ENCODE peak calls at places on chromosomes 12 and 14, in ten cellular contexts. E is stimulated activated CD4-positive, alpha-beta T cell treated with anti-CD3 and anti-CD28 coated beads, Interleukin-12 subunit alpha, Interleukin-12 subunit beta, amount 100 ng/mL, for 24 hours; C is esophagus squamous epithelium; Q is stimulated activated CD8-positive, alpha-beta memory T cell treated with anti-CD3 and anti-CD28 coated beads, Interleukin-15, amount 100 ng/mL, for 4 hours; J is COLO829; X is activated CD4-positive, CD25-positive, alpha-beta regulatory T cell; L is RPMI7951; B is activated T-helper 9 cell treated with anti-CD3 and anti-CD28 coated beads, Interleukin-2, amount 50 U/mL, for 16 hours; S is NCI-H1105; R is GM23248. F is an unnamed sample.

GRCh38 chr12:12562016-12562483 is 613 bp downstream of the DUSP16 start:
- DNase-seq in E (no peak), C (no peak), Q (peak; percentile 5), J (no peak), X (peak; percentile 33), L (peak; percentile 19), B (peak; percentile 16), S (peak; percentile 41), R (peak; percentile 69), F (no peak)

GRCh38 chr12:94812345-94812744 is 162.0 kb upstream of the TMCC3 start:
- DNase-seq in E (no peak), C (no peak), Q (no peak), J (no peak), X (no peak), L (no peak), B (no peak), S (no peak), R (no peak), F (no peak)

GRCh38 chr12:85759217-85759616 is 77.0 kb downstream of the RASSF9 start:
- DNase-seq in E (no peak), C (no peak), Q (no peak), J (no peak), X (no peak), L (no peak), B (no peak), S (no peak), R (no peak), F (no peak)

GRCh38 chr12:124567035-124567672 is at the start of gene NCOR2:
- DNase-seq in E (peak; percentile 43), C (no peak), Q (peak; percentile 49), J (no peak), X (peak; percentile 38), L (no peak), B (no peak), S (peak; percentile 17), R (peak; percentile 62), F (peak; percentile 76)

GRCh38 chr14:36524220-36524837 is 4.3 kb upstream of the NKX2-1 start:
- DNase-seq in E (no peak), C (no peak), Q (no peak), J (no peak), X (no peak), L (no peak), B (no peak), S (no peak), R (no peak), F (no peak)

GRCh38 chr12:15253990-15254389 is 32.8 kb upstream of the RERG start:
- DNase-seq in E (no peak), C (no peak), Q (no peak), J (no peak), X (no peak), L (no peak), B (no peak), S (no peak), R (no peak), F (no peak)

GRCh38 chr12:85779768-85780167 is 56.4 kb downstream of the RASSF9 start:
- DNase-seq in E (no peak), C (no peak), Q (no peak), J (no peak), X (no peak), L (no peak), B (no peak), S (peak; percentile 36), R (no peak), F (peak; percentile 55)

GRCh38 chr12:121334513-121335343 is 17.5 kb downstream of the ANAPC5 start:
- DNase-seq in E (no peak), C (no peak), Q (no peak), J (peak; percentile 74), X (no peak), L (peak; percentile 68), B (no peak), S (peak; percentile 50), R (peak; percentile 85), F (peak; percentile 70)

GRCh38 chr12:47110706-47111391 is 31.1 kb upstream of the AMIGO2 start:
- DNase-seq in E (no peak), C (no peak), Q (no peak), J (no peak), X (no peak), L (no peak), B (no peak), S (no peak), R (no peak), F (no peak)

GRCh38 chr14:95664046-95664445 is 22.2 kb upstream of the TCL1B start:
- DNase-seq in E (no peak), C (no peak), Q (no peak), J (no peak), X (no peak), L (no peak), B (no peak), S (no peak), R (no peak), F (no peak)

GRCh38 chr14:38481939-38482678 is 226.2 kb upstream of the CLEC14A start:
- DNase-seq in E (no peak), C (no peak), Q (no peak), J (no peak), X (no peak), L (no peak), B (no peak), S (no peak), R (peak; percentile 86), F (peak; percentile 35)

GRCh38 chr14:93083898-93084297 is 31.8 kb downstream of the ITPK1 start:
- DNase-seq in E (no peak), C (no peak), Q (no peak), J (no peak), X (no peak), L (no peak), B (no peak), S (no peak), R (no peak), F (no peak)

GRCh38 chr14:69041783-69042182 is 62.7 kb upstream of the ACTN1 start:
- DNase-seq in E (no peak), C (no peak), Q (no peak), J (no peak), X (no peak), L (no peak), B (no peak), S (no peak), R (no peak), F (no peak)

GRCh38 chr12:31206038-31206670 is 119.8 kb downstream of the SINHCAF start:
- DNase-seq in E (no peak), C (no peak), Q (no peak), J (peak; percentile 85), X (no peak), L (peak; percentile 61), B (no peak), S (no peak), R (peak; percentile 60), F (no peak)

GRCh38 chr14:104149617-104150141 is 11.3 kb downstream of the KIF26A start:
- DNase-seq in E (no peak), C (no peak), Q (no peak), J (no peak), X (no peak), L (no peak), B (no peak), S (no peak), R (peak; percentile 26), F (no peak)

GRCh38 chr12:48556631-48557030 is 13.2 kb downstream of the LALBA start:
- DNase-seq in E (no peak), C (no peak), Q (no peak), J (no peak), X (no peak), L (no peak), B (no peak), S (no peak), R (no peak), F (no peak)

GRCh38 chr14:21063479-21063878 is 5.9 kb downstream of the RNASE8 start:
- DNase-seq in E (no peak), C (no peak), Q (no peak), J (no peak), X (no peak), L (peak; percentile 76), B (no peak), S (no peak), R (peak; percentile 86), F (no peak)

GRCh38 chr14:53840444-53840843 is 116.2 kb downstream of the BMP4 start:
- DNase-seq in E (no peak), C (no peak), Q (no peak), J (peak; percentile 13), X (no peak), L (peak; percentile 66), B (no peak), S (no peak), R (no peak), F (no peak)

F was measured in NCI-H1417.